ENCODE peak calls at places on chromosomes 16 and 17, in ten cellular contexts. One of them, this sample, is unnamed.

GRCh38 chr16:57004387-57005250 is 15.3 kb downstream of the NLRC5 start:
- DNase-seq in colonic mucosa: no peak
- DNase-seq in ecto neural progenitor cell: no peak
- DNase-seq in HEK293T: no peak
- DNase-seq in stimulated activated CD8-positive, alpha-beta memory T cell treated with anti-CD3 and anti-CD28 coated beads, Interleukin-12 subunit alpha, Interleukin-12 subunit beta, amount 100 ng/mL, for 1 hour: no peak
- DNase-seq in CD8-positive, alpha-beta T cell: no peak
- DNase-seq in activated T-helper 1 cell treated with anti-CD3 and anti-CD28 coated beads, Interleukin-2, amount 50 U/mL, for 16 hours: no peak
- DNase-seq in heart left ventricle: no peak
- DNase-seq in aorta: no peak
- DNase-seq in tibial artery: peak
- DNase-seq in this sample: no peak

GRCh38 chr17:49798182-49798581 is 9.7 kb downstream of the KAT7 start:
- DNase-seq in colonic mucosa: no peak
- DNase-seq in ecto neural progenitor cell: no peak
- DNase-seq in HEK293T: no peak
- DNase-seq in stimulated activated CD8-positive, alpha-beta memory T cell treated with anti-CD3 and anti-CD28 coated beads, Interleukin-12 subunit alpha, Interleukin-12 subunit beta, amount 100 ng/mL, for 1 hour: no peak
- DNase-seq in CD8-positive, alpha-beta T cell: no peak
- DNase-seq in activated T-helper 1 cell treated with anti-CD3 and anti-CD28 coated beads, Interleukin-2, amount 50 U/mL, for 16 hours: no peak
- DNase-seq in heart left ventricle: no peak
- DNase-seq in aorta: no peak
- DNase-seq in tibial artery: no peak
- DNase-seq in this sample: no peak

GRCh38 chr16:12145918-12146317 is 169.4 kb downstream of the SNX29 start:
- DNase-seq in colonic mucosa: no peak
- DNase-seq in ecto neural progenitor cell: no peak
- DNase-seq in HEK293T: no peak
- DNase-seq in stimulated activated CD8-positive, alpha-beta memory T cell treated with anti-CD3 and anti-CD28 coated beads, Interleukin-12 subunit alpha, Interleukin-12 subunit beta, amount 100 ng/mL, for 1 hour: no peak
- DNase-seq in CD8-positive, alpha-beta T cell: no peak
- DNase-seq in activated T-helper 1 cell treated with anti-CD3 and anti-CD28 coated beads, Interleukin-2, amount 50 U/mL, for 16 hours: no peak
- DNase-seq in heart left ventricle: no peak
- DNase-seq in aorta: no peak
- DNase-seq in tibial artery: no peak
- DNase-seq in this sample: no peak

GRCh38 chr17:81160747-81161453 is 4.4 kb upstream of the PVALEF start:
- DNase-seq in colonic mucosa: no peak
- DNase-seq in ecto neural progenitor cell: no peak
- DNase-seq in HEK293T: no peak
- DNase-seq in stimulated activated CD8-positive, alpha-beta memory T cell treated with anti-CD3 and anti-CD28 coated beads, Interleukin-12 subunit alpha, Interleukin-12 subunit beta, amount 100 ng/mL, for 1 hour: no peak
- DNase-seq in CD8-positive, alpha-beta T cell: no peak
- DNase-seq in activated T-helper 1 cell treated with anti-CD3 and anti-CD28 coated beads, Interleukin-2, amount 50 U/mL, for 16 hours: no peak
- DNase-seq in heart left ventricle: no peak
- DNase-seq in aorta: no peak
- DNase-seq in tibial artery: no peak
- DNase-seq in this sample: no peak

GRCh38 chr16:85899444-85899843 is 482 bp downstream of the IRF8 start:
- DNase-seq in colonic mucosa: no peak
- DNase-seq in ecto neural progenitor cell: no peak
- DNase-seq in HEK293T: no peak
- DNase-seq in stimulated activated CD8-positive, alpha-beta memory T cell treated with anti-CD3 and anti-CD28 coated beads, Interleukin-12 subunit alpha, Interleukin-12 subunit beta, amount 100 ng/mL, for 1 hour: no peak
- DNase-seq in CD8-positive, alpha-beta T cell: no peak
- DNase-seq in activated T-helper 1 cell treated with anti-CD3 and anti-CD28 coated beads, Interleukin-2, amount 50 U/mL, for 16 hours: no peak
- DNase-seq in heart left ventricle: no peak
- DNase-seq in aorta: no peak
- DNase-seq in tibial artery: no peak
- DNase-seq in this sample: no peak

GRCh38 chr17:79306688-79307323 is 232.2 kb downstream of the ENGASE start:
- DNase-seq in colonic mucosa: no peak
- DNase-seq in ecto neural progenitor cell: no peak
- DNase-seq in HEK293T: no peak
- DNase-seq in stimulated activated CD8-positive, alpha-beta memory T cell treated with anti-CD3 and anti-CD28 coated beads, Interleukin-12 subunit alpha, Interleukin-12 subunit beta, amount 100 ng/mL, for 1 hour: no peak
- DNase-seq in CD8-positive, alpha-beta T cell: no peak
- DNase-seq in activated T-helper 1 cell treated with anti-CD3 and anti-CD28 coated beads, Interleukin-2, amount 50 U/mL, for 16 hours: no peak
- DNase-seq in heart left ventricle: peak
- DNase-seq in aorta: peak
- DNase-seq in tibial artery: peak
- DNase-seq in this sample: peak

GRCh38 chr16:75198135-75198600 is 8.8 kb downstream of the CTRB2 start:
- DNase-seq in colonic mucosa: no peak
- DNase-seq in ecto neural progenitor cell: no peak
- DNase-seq in HEK293T: no peak
- DNase-seq in stimulated activated CD8-positive, alpha-beta memory T cell treated with anti-CD3 and anti-CD28 coated beads, Interleukin-12 subunit alpha, Interleukin-12 subunit beta, amount 100 ng/mL, for 1 hour: no peak
- DNase-seq in CD8-positive, alpha-beta T cell: no peak
- DNase-seq in activated T-helper 1 cell treated with anti-CD3 and anti-CD28 coated beads, Interleukin-2, amount 50 U/mL, for 16 hours: no peak
- DNase-seq in heart left ventricle: no peak
- DNase-seq in aorta: no peak
- DNase-seq in tibial artery: peak
- DNase-seq in this sample: no peak

GRCh38 chr17:57948555-57949420 is 6.4 kb downstream of the CUEDC1 start:
- DNase-seq in colonic mucosa: no peak
- DNase-seq in ecto neural progenitor cell: no peak
- DNase-seq in HEK293T: no peak
- DNase-seq in stimulated activated CD8-positive, alpha-beta memory T cell treated with anti-CD3 and anti-CD28 coated beads, Interleukin-12 subunit alpha, Interleukin-12 subunit beta, amount 100 ng/mL, for 1 hour: no peak
- DNase-seq in CD8-positive, alpha-beta T cell: no peak
- DNase-seq in activated T-helper 1 cell treated with anti-CD3 and anti-CD28 coated beads, Interleukin-2, amount 50 U/mL, for 16 hours: no peak
- DNase-seq in heart left ventricle: no peak
- DNase-seq in aorta: no peak
- DNase-seq in tibial artery: peak
- DNase-seq in this sample: peak

GRCh38 chr16:78230832-78231231 is 131.4 kb downstream of the WWOX start:
- DNase-seq in colonic mucosa: peak
- DNase-seq in ecto neural progenitor cell: no peak
- DNase-seq in HEK293T: no peak
- DNase-seq in stimulated activated CD8-positive, alpha-beta memory T cell treated with anti-CD3 and anti-CD28 coated beads, Interleukin-12 subunit alpha, Interleukin-12 subunit beta, amount 100 ng/mL, for 1 hour: no peak
- DNase-seq in CD8-positive, alpha-beta T cell: no peak
- DNase-seq in activated T-helper 1 cell treated with anti-CD3 and anti-CD28 coated beads, Interleukin-2, amount 50 U/mL, for 16 hours: no peak
- DNase-seq in heart left ventricle: no peak
- DNase-seq in aorta: no peak
- DNase-seq in tibial artery: no peak
- DNase-seq in this sample: no peak

GRCh38 chr17:39626671-39627169 is at the start of gene PPP1R1B:
- DNase-seq in colonic mucosa: peak
- DNase-seq in ecto neural progenitor cell: no peak
- DNase-seq in HEK293T: no peak
- DNase-seq in stimulated activated CD8-positive, alpha-beta memory T cell treated with anti-CD3 and anti-CD28 coated beads, Interleukin-12 subunit alpha, Interleukin-12 subunit beta, amount 100 ng/mL, for 1 hour: no peak
- DNase-seq in CD8-positive, alpha-beta T cell: no peak
- DNase-seq in activated T-helper 1 cell treated with anti-CD3 and anti-CD28 coated beads, Interleukin-2, amount 50 U/mL, for 16 hours: no peak
- DNase-seq in heart left ventricle: no peak
- DNase-seq in aorta: no peak
- DNase-seq in tibial artery: no peak
- DNase-seq in this sample: no peak

GRCh38 chr17:38605230-38605851 is 411 bp downstream of the SRCIN1 start:
- DNase-seq in colonic mucosa: no peak
- DNase-seq in ecto neural progenitor cell: peak
- DNase-seq in HEK293T: peak
- DNase-seq in stimulated activated CD8-positive, alpha-beta memory T cell treated with anti-CD3 and anti-CD28 coated beads, Interleukin-12 subunit alpha, Interleukin-12 subunit beta, amount 100 ng/mL, for 1 hour: no peak
- DNase-seq in CD8-positive, alpha-beta T cell: no peak
- DNase-seq in activated T-helper 1 cell treated with anti-CD3 and anti-CD28 coated beads, Interleukin-2, amount 50 U/mL, for 16 hours: no peak
- DNase-seq in heart left ventricle: no peak
- DNase-seq in aorta: no peak
- DNase-seq in tibial artery: no peak
- DNase-seq in this sample: no peak

GRCh38 chr16:80543162-80543561 is 2.4 kb downstream of the DYNLRB2 start:
- DNase-seq in colonic mucosa: no peak
- DNase-seq in ecto neural progenitor cell: no peak
- DNase-seq in HEK293T: no peak
- DNase-seq in stimulated activated CD8-positive, alpha-beta memory T cell treated with anti-CD3 and anti-CD28 coated beads, Interleukin-12 subunit alpha, Interleukin-12 subunit beta, amount 100 ng/mL, for 1 hour: no peak
- DNase-seq in CD8-positive, alpha-beta T cell: no peak
- DNase-seq in activated T-helper 1 cell treated with anti-CD3 and anti-CD28 coated beads, Interleukin-2, amount 50 U/mL, for 16 hours: no peak
- DNase-seq in heart left ventricle: no peak
- DNase-seq in aorta: no peak
- DNase-seq in tibial artery: no peak
- DNase-seq in this sample: no peak

GRCh38 chr16:1983544-1984346 is at the start of gene GFER:
- DNase-seq in colonic mucosa: peak
- DNase-seq in ecto neural progenitor cell: peak
- DNase-seq in HEK293T: peak
- DNase-seq in stimulated activated CD8-positive, alpha-beta memory T cell treated with anti-CD3 and anti-CD28 coated beads, Interleukin-12 subunit alpha, Interleukin-12 subunit beta, amount 100 ng/mL, for 1 hour: no peak
- DNase-seq in CD8-positive, alpha-beta T cell: peak
- DNase-seq in activated T-helper 1 cell treated with anti-CD3 and anti-CD28 coated beads, Interleukin-2, amount 50 U/mL, for 16 hours: peak
- DNase-seq in heart left ventricle: peak
- DNase-seq in aorta: peak
- DNase-seq in tibial artery: peak
- DNase-seq in this sample: peak

GRCh38 chr17:72476575-72476986 is 355.8 kb downstream of the SOX9 start:
- DNase-seq in colonic mucosa: no peak
- DNase-seq in ecto neural progenitor cell: peak
- DNase-seq in HEK293T: no peak
- DNase-seq in stimulated activated CD8-positive, alpha-beta memory T cell treated with anti-CD3 and anti-CD28 coated beads, Interleukin-12 subunit alpha, Interleukin-12 subunit beta, amount 100 ng/mL, for 1 hour: no peak
- DNase-seq in CD8-positive, alpha-beta T cell: no peak
- DNase-seq in activated T-helper 1 cell treated with anti-CD3 and anti-CD28 coated beads, Interleukin-2, amount 50 U/mL, for 16 hours: no peak
- DNase-seq in heart left ventricle: no peak
- DNase-seq in aorta: no peak
- DNase-seq in tibial artery: no peak
- DNase-seq in this sample: no peak

GRCh38 chr17:76275382-76276068 is 10.4 kb downstream of the UBALD2 start:
- DNase-seq in colonic mucosa: no peak
- DNase-seq in ecto neural progenitor cell: peak
- DNase-seq in HEK293T: no peak
- DNase-seq in stimulated activated CD8-positive, alpha-beta memory T cell treated with anti-CD3 and anti-CD28 coated beads, Interleukin-12 subunit alpha, Interleukin-12 subunit beta, amount 100 ng/mL, for 1 hour: no peak
- DNase-seq in CD8-positive, alpha-beta T cell: no peak
- DNase-seq in activated T-helper 1 cell treated with anti-CD3 and anti-CD28 coated beads, Interleukin-2, amount 50 U/mL, for 16 hours: no peak
- DNase-seq in heart left ventricle: no peak
- DNase-seq in aorta: no peak
- DNase-seq in tibial artery: no peak
- DNase-seq in this sample: peak

GRCh38 chr16:1275791-1276579 is 20.1 kb downstream of the TPSD1 start:
- DNase-seq in colonic mucosa: no peak
- DNase-seq in ecto neural progenitor cell: no peak
- DNase-seq in HEK293T: no peak
- DNase-seq in stimulated activated CD8-positive, alpha-beta memory T cell treated with anti-CD3 and anti-CD28 coated beads, Interleukin-12 subunit alpha, Interleukin-12 subunit beta, amount 100 ng/mL, for 1 hour: no peak
- DNase-seq in CD8-positive, alpha-beta T cell: no peak
- DNase-seq in activated T-helper 1 cell treated with anti-CD3 and anti-CD28 coated beads, Interleukin-2, amount 50 U/mL, for 16 hours: no peak
- DNase-seq in heart left ventricle: no peak
- DNase-seq in aorta: no peak
- DNase-seq in tibial artery: no peak
- DNase-seq in this sample: peak

GRCh38 chr17:8673621-8674020 is 43.1 kb upstream of the MYH10 start:
- DNase-seq in colonic mucosa: no peak
- DNase-seq in ecto neural progenitor cell: no peak
- DNase-seq in HEK293T: no peak
- DNase-seq in stimulated activated CD8-positive, alpha-beta memory T cell treated with anti-CD3 and anti-CD28 coated beads, Interleukin-12 subunit alpha, Interleukin-12 subunit beta, amount 100 ng/mL, for 1 hour: no peak
- DNase-seq in CD8-positive, alpha-beta T cell: no peak
- DNase-seq in activated T-helper 1 cell treated with anti-CD3 and anti-CD28 coated beads, Interleukin-2, amount 50 U/mL, for 16 hours: no peak
- DNase-seq in heart left ventricle: peak
- DNase-seq in aorta: peak
- DNase-seq in tibial artery: no peak
- DNase-seq in this sample: no peak

GRCh38 chr17:28675980-28676379 is 14.0 kb downstream of the SUPT6H start:
- DNase-seq in colonic mucosa: no peak
- DNase-seq in ecto neural progenitor cell: no peak
- DNase-seq in HEK293T: no peak
- DNase-seq in stimulated activated CD8-positive, alpha-beta memory T cell treated with anti-CD3 and anti-CD28 coated beads, Interleukin-12 subunit alpha, Interleukin-12 subunit beta, amount 100 ng/mL, for 1 hour: no peak
- DNase-seq in CD8-positive, alpha-beta T cell: no peak
- DNase-seq in activated T-helper 1 cell treated with anti-CD3 and anti-CD28 coated beads, Interleukin-2, amount 50 U/mL, for 16 hours: no peak
- DNase-seq in heart left ventricle: no peak
- DNase-seq in aorta: no peak
- DNase-seq in tibial artery: no peak
- DNase-seq in this sample: no peak

GRCh38 chr17:16442141-16442540 is 26.8 kb downstream of the TRPV2 start:
- DNase-seq in colonic mucosa: no peak
- DNase-seq in ecto neural progenitor cell: no peak
- DNase-seq in HEK293T: no peak
- DNase-seq in stimulated activated CD8-positive, alpha-beta memory T cell treated with anti-CD3 and anti-CD28 coated beads, Interleukin-12 subunit alpha, Interleukin-12 subunit beta, amount 100 ng/mL, for 1 hour: no peak
- DNase-seq in CD8-positive, alpha-beta T cell: no peak
- DNase-seq in activated T-helper 1 cell treated with anti-CD3 and anti-CD28 coated beads, Interleukin-2, amount 50 U/mL, for 16 hours: no peak
- DNase-seq in heart left ventricle: no peak
- DNase-seq in aorta: no peak
- DNase-seq in tibial artery: no peak
- DNase-seq in this sample: no peak

GRCh38 chr17:8366231-8366630 is 10.3 kb downstream of the KRABD2 start:
- DNase-seq in colonic mucosa: no peak
- DNase-seq in ecto neural progenitor cell: no peak
- DNase-seq in HEK293T: no peak
- DNase-seq in stimulated activated CD8-positive, alpha-beta memory T cell treated with anti-CD3 and anti-CD28 coated beads, Interleukin-12 subunit alpha, Interleukin-12 subunit beta, amount 100 ng/mL, for 1 hour: no peak
- DNase-seq in CD8-positive, alpha-beta T cell: no peak
- DNase-seq in activated T-helper 1 cell treated with anti-CD3 and anti-CD28 coated beads, Interleukin-2, amount 50 U/mL, for 16 hours: no peak
- DNase-seq in heart left ventricle: no peak
- DNase-seq in aorta: no peak
- DNase-seq in tibial artery: no peak
- DNase-seq in this sample: no peak

GRCh38 chr16:68093816-68094613 is 8.8 kb downstream of the NFATC3 start:
- DNase-seq in colonic mucosa: no peak
- DNase-seq in ecto neural progenitor cell: no peak
- DNase-seq in HEK293T: no peak
- DNase-seq in stimulated activated CD8-positive, alpha-beta memory T cell treated with anti-CD3 and anti-CD28 coated beads, Interleukin-12 subunit alpha, Interleukin-12 subunit beta, amount 100 ng/mL, for 1 hour: no peak
- DNase-seq in CD8-positive, alpha-beta T cell: no peak
- DNase-seq in activated T-helper 1 cell treated with anti-CD3 and anti-CD28 coated beads, Interleukin-2, amount 50 U/mL, for 16 hours: no peak
- DNase-seq in heart left ventricle: no peak
- DNase-seq in aorta: no peak
- DNase-seq in tibial artery: no peak
- DNase-seq in this sample: no peak

GRCh38 chr17:82791532-82791931 is 39.7 kb downstream of the TBCD start:
- DNase-seq in colonic mucosa: no peak
- DNase-seq in ecto neural progenitor cell: no peak
- DNase-seq in HEK293T: no peak
- DNase-seq in stimulated activated CD8-positive, alpha-beta memory T cell treated with anti-CD3 and anti-CD28 coated beads, Interleukin-12 subunit alpha, Interleukin-12 subunit beta, amount 100 ng/mL, for 1 hour: no peak
- DNase-seq in CD8-positive, alpha-beta T cell: no peak
- DNase-seq in activated T-helper 1 cell treated with anti-CD3 and anti-CD28 coated beads, Interleukin-2, amount 50 U/mL, for 16 hours: no peak
- DNase-seq in heart left ventricle: no peak
- DNase-seq in aorta: no peak
- DNase-seq in tibial artery: no peak
- DNase-seq in this sample: no peak

GRCh38 chr17:54239291-54239690 is 416.6 kb downstream of the KIF2B start:
- DNase-seq in colonic mucosa: no peak
- DNase-seq in ecto neural progenitor cell: no peak
- DNase-seq in HEK293T: no peak
- DNase-seq in stimulated activated CD8-positive, alpha-beta memory T cell treated with anti-CD3 and anti-CD28 coated beads, Interleukin-12 subunit alpha, Interleukin-12 subunit beta, amount 100 ng/mL, for 1 hour: no peak
- DNase-seq in CD8-positive, alpha-beta T cell: no peak
- DNase-seq in activated T-helper 1 cell treated with anti-CD3 and anti-CD28 coated beads, Interleukin-2, amount 50 U/mL, for 16 hours: no peak
- DNase-seq in heart left ventricle: no peak
- DNase-seq in aorta: no peak
- DNase-seq in tibial artery: no peak
- DNase-seq in this sample: no peak

GRCh38 chr17:81933178-81933699 is 3.9 kb downstream of the PYCR1 start:
- DNase-seq in colonic mucosa: no peak
- DNase-seq in ecto neural progenitor cell: no peak
- DNase-seq in HEK293T: no peak
- DNase-seq in stimulated activated CD8-positive, alpha-beta memory T cell treated with anti-CD3 and anti-CD28 coated beads, Interleukin-12 subunit alpha, Interleukin-12 subunit beta, amount 100 ng/mL, for 1 hour: no peak
- DNase-seq in CD8-positive, alpha-beta T cell: no peak
- DNase-seq in activated T-helper 1 cell treated with anti-CD3 and anti-CD28 coated beads, Interleukin-2, amount 50 U/mL, for 16 hours: no peak
- DNase-seq in heart left ventricle: no peak
- DNase-seq in aorta: no peak
- DNase-seq in tibial artery: no peak
- DNase-seq in this sample: no peak

GRCh38 chr16:15810411-15810810 is 46.4 kb downstream of the MYH11 start:
- DNase-seq in colonic mucosa: no peak
- DNase-seq in ecto neural progenitor cell: no peak
- DNase-seq in HEK293T: no peak
- DNase-seq in stimulated activated CD8-positive, alpha-beta memory T cell treated with anti-CD3 and anti-CD28 coated beads, Interleukin-12 subunit alpha, Interleukin-12 subunit beta, amount 100 ng/mL, for 1 hour: no peak
- DNase-seq in CD8-positive, alpha-beta T cell: no peak
- DNase-seq in activated T-helper 1 cell treated with anti-CD3 and anti-CD28 coated beads, Interleukin-2, amount 50 U/mL, for 16 hours: no peak
- DNase-seq in heart left ventricle: no peak
- DNase-seq in aorta: no peak
- DNase-seq in tibial artery: peak
- DNase-seq in this sample: no peak

GRCh38 chr17:64256913-64257807 is 5.9 kb downstream of the TEX2 start:
- DNase-seq in colonic mucosa: no peak
- DNase-seq in ecto neural progenitor cell: no peak
- DNase-seq in HEK293T: no peak
- DNase-seq in stimulated activated CD8-positive, alpha-beta memory T cell treated with anti-CD3 and anti-CD28 coated beads, Interleukin-12 subunit alpha, Interleukin-12 subunit beta, amount 100 ng/mL, for 1 hour: no peak
- DNase-seq in CD8-positive, alpha-beta T cell: no peak
- DNase-seq in activated T-helper 1 cell treated with anti-CD3 and anti-CD28 coated beads, Interleukin-2, amount 50 U/mL, for 16 hours: no peak
- DNase-seq in heart left ventricle: no peak
- DNase-seq in aorta: no peak
- DNase-seq in tibial artery: no peak
- DNase-seq in this sample: no peak

GRCh38 chr16:57959121-57959520 is 11.8 kb downstream of the CNGB1 start:
- DNase-seq in colonic mucosa: no peak
- DNase-seq in ecto neural progenitor cell: no peak
- DNase-seq in HEK293T: no peak
- DNase-seq in stimulated activated CD8-positive, alpha-beta memory T cell treated with anti-CD3 and anti-CD28 coated beads, Interleukin-12 subunit alpha, Interleukin-12 subunit beta, amount 100 ng/mL, for 1 hour: no peak
- DNase-seq in CD8-positive, alpha-beta T cell: no peak
- DNase-seq in activated T-helper 1 cell treated with anti-CD3 and anti-CD28 coated beads, Interleukin-2, amount 50 U/mL, for 16 hours: no peak
- DNase-seq in heart left ventricle: no peak
- DNase-seq in aorta: no peak
- DNase-seq in tibial artery: no peak
- DNase-seq in this sample: no peak

GRCh38 chr17:51793686-51794085 is 364.8 kb downstream of the CA10 start:
- DNase-seq in colonic mucosa: no peak
- DNase-seq in ecto neural progenitor cell: no peak
- DNase-seq in HEK293T: no peak
- DNase-seq in stimulated activated CD8-positive, alpha-beta memory T cell treated with anti-CD3 and anti-CD28 coated beads, Interleukin-12 subunit alpha, Interleukin-12 subunit beta, amount 100 ng/mL, for 1 hour: no peak
- DNase-seq in CD8-positive, alpha-beta T cell: no peak
- DNase-seq in activated T-helper 1 cell treated with anti-CD3 and anti-CD28 coated beads, Interleukin-2, amount 50 U/mL, for 16 hours: no peak
- DNase-seq in heart left ventricle: no peak
- DNase-seq in aorta: no peak
- DNase-seq in tibial artery: no peak
- DNase-seq in this sample: no peak